ENCODE peak calls at places on chromosomes 12 and 14, in five cellular contexts. V is Peyer's patch, J is HCT116, E is H9, S is transverse colon. F is an unnamed sample. For H3K9me3, the result is how much of the 10 kb centered on the place peaks cover.

GRCh38 chr12:46218509-46219095 is 50.2 kb downstream of the SLC38A1 start:
- DNase-seq in S (peak), V (no peak), E (no peak), J (no peak), F (no peak)

GRCh38 chr12:92899388-92900001 is 29.6 kb downstream of the EEA1 start:
- DNase-seq in V (peak), J (peak), S (peak), E (no peak), F (peak)

GRCh38 chr14:22838631-22839041 is 2.3 kb downstream of the MMP14 start:
- DNase-seq in S (peak), V (no peak), J (no peak), E (no peak), F (peak)

GRCh38 chr14:90301580-90302181 is 30.1 kb downstream of the NRDE2 start:
- DNase-seq in E (no peak), J (no peak), V (no peak), S (no peak), F (no peak)

GRCh38 chr14:23055621-23056256 is 1.6 kb downstream of the CDH24 start:
- DNase-seq in S (no peak), E (no peak), J (no peak), V (no peak), F (no peak)

GRCh38 chr12:87439990-87440827 is 589.0 kb downstream of the C12orf50 start:
- DNase-seq in E (no peak), S (peak), V (peak), J (peak), F (no peak)

GRCh38 chr12:127340381-127340780 is 926.6 kb upstream of the TMEM132C start:
- DNase-seq in J (no peak), V (no peak), S (no peak), E (no peak), F (no peak)

GRCh38 chr12:27521066-27521465 is 2.9 kb upstream of the PPFIBP1 start:
- DNase-seq in S (no peak), J (no peak), E (peak), V (peak), F (peak)

GRCh38 chr12:95766356-95767019 is 24.1 kb downstream of the NTN4 start:
- DNase-seq in J (no peak), S (no peak), E (no peak), V (no peak), F (peak)

GRCh38 chr14:23697689-23698088 is 61.5 kb downstream of the DHRS2 start:
- DNase-seq in V (no peak), E (no peak), J (no peak), S (no peak), F (no peak)

GRCh38 chr14:89027097-89027740 is 202.8 kb downstream of the TTC8 start:
- DNase-seq in E (peak), J (peak), S (peak), V (peak), F (peak)

GRCh38 chr12:96033549-96034389 is 1.6 kb downstream of the LTA4H start:
- DNase-seq in V (peak), S (peak), E (no peak), J (no peak), F (peak)

GRCh38 chr14:100880271-100881101 is 23.0 kb downstream of the RTL1 start:
- DNase-seq in J (no peak), V (no peak), S (no peak), E (no peak), F (no peak)

GRCh38 chr12:2138871-2139308 is 86.1 kb downstream of the CACNA1C start:
- DNase-seq in S (peak), J (no peak), V (peak), E (no peak), F (no peak)

GRCh38 chr14:100307215-100308111 is 1.2 kb upstream of the SLC25A29 start:
- DNase-seq in V (peak), S (peak), J (no peak), E (no peak), F (no peak)

GRCh38 chr14:89924224-89924623 is 30.3 kb downstream of the EFCAB11 start:
- DNase-seq in V (no peak), E (no peak), S (no peak), J (no peak), F (no peak)

GRCh38 chr12:113936460-113936859 is 29.7 kb downstream of the RBM19 start:
- DNase-seq in J (no peak), S (no peak), V (no peak), E (no peak), F (no peak)

GRCh38 chr12:125005652-125006051 is 12.2 kb downstream of the BRI3BP start:
- DNase-seq in J (no peak), E (no peak), V (no peak), S (no peak), F (no peak)

GRCh38 chr14:49050836-49051235 is 535.3 kb downstream of the RPS29 start:
- DNase-seq in S (no peak), J (no peak), E (no peak), V (no peak), F (no peak)

GRCh38 chr12:52139579-52140062 is 52.2 kb downstream of the KRT80 start:
- DNase-seq in E (peak), S (peak), V (peak), J (no peak), F (no peak)

GRCh38 chr14:51157012-51157411 is 62.1 kb upstream of the TRIM9 start:
- DNase-seq in V (no peak), J (peak), S (no peak), E (no peak), F (peak)

GRCh38 chr14:58491593-58491992 is 64.1 kb downstream of the KIAA0586 start:
- DNase-seq in S (no peak), V (no peak), E (no peak), J (no peak), F (no peak)
- H3K27ac ChIP-seq in S (no peak), V (no peak), E (no peak), J (no peak), F (no peak)

GRCh38 chr14:105844810-105845724 is 318.7 kb downstream of the TMEM121 start:
- DNase-seq in E (peak), V (no peak), J (no peak), S (no peak), F (peak)

GRCh38 chr14:105848570-105848969 is 322.2 kb downstream of the TMEM121 start:
- DNase-seq in J (no peak), V (no peak), E (no peak), S (no peak), F (no peak)

GRCh38 chr14:105846312-105846711 is 319.9 kb downstream of the TMEM121 start:
- DNase-seq in J (no peak), S (no peak), E (no peak), V (no peak), F (no peak)

GRCh38 chr14:105845725-105846309 is 319.4 kb downstream of the TMEM121 start:
- DNase-seq in E (no peak), V (no peak), J (no peak), S (no peak), F (no peak)

DNA sequence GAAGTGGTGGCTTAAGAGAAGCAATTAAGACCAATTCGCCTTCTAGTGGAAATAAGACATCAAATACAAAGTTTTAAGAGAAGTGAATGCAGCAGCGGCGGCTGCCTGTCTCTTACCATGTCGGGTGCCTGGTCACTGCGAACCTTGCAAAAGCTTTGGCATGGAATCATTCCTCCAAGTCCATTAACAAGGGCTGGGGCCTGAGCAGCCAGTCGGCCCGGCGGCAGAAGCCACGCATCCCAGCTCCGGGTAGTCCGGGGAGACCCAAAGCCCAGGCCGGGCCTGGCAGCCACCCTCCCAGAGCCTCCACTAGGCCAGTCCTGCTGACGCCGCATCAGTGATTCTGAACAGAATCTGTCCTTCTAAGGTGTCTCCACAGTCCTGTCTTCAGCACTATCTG is 321.0 kb downstream of the TMEM121 start:
- DNase-seq in S (no peak), J (no peak), V (no peak), E (no peak), F (no peak)
- H3K9me3 ChIP-seq in S (under half), J (under half), V (under half), E (half or more), F (under half)

GRCh38 chr12:6469092-6469491 is 1.4 kb downstream of the VAMP1 start:
- DNase-seq in E (no peak), V (no peak), S (no peak), J (no peak), F (no peak)
- H3K27ac ChIP-seq in E (no peak), V (no peak), S (peak), J (no peak), F (no peak)

GRCh38 chr12:37546901-37547475 is 769.6 kb upstream of the ALG10B start:
- DNase-seq in J (no peak), S (no peak), V (no peak), E (no peak), F (no peak)

GRCh38 chr12:37546206-37546605 is 770.4 kb upstream of the ALG10B start:
- DNase-seq in J (no peak), S (no peak), E (no peak), V (no peak), F (no peak)

GRCh38 chr12:37548266-37548805 is 768.2 kb upstream of the ALG10B start:
- DNase-seq in V (no peak), E (no peak), J (no peak), S (no peak), F (no peak)

GRCh38 chr12:37545759-37546158 is 770.8 kb upstream of the ALG10B start:
- DNase-seq in V (no peak), J (no peak), S (no peak), E (no peak), F (no peak)

GRCh38 chr12:37547611-37548010 is 769.0 kb upstream of the ALG10B start:
- DNase-seq in V (no peak), S (no peak), J (no peak), E (no peak), F (no peak)
- H3K9me3 ChIP-seq in V (under half), S (under half), J (under half), E (half or more), F (under half)

DNA sequence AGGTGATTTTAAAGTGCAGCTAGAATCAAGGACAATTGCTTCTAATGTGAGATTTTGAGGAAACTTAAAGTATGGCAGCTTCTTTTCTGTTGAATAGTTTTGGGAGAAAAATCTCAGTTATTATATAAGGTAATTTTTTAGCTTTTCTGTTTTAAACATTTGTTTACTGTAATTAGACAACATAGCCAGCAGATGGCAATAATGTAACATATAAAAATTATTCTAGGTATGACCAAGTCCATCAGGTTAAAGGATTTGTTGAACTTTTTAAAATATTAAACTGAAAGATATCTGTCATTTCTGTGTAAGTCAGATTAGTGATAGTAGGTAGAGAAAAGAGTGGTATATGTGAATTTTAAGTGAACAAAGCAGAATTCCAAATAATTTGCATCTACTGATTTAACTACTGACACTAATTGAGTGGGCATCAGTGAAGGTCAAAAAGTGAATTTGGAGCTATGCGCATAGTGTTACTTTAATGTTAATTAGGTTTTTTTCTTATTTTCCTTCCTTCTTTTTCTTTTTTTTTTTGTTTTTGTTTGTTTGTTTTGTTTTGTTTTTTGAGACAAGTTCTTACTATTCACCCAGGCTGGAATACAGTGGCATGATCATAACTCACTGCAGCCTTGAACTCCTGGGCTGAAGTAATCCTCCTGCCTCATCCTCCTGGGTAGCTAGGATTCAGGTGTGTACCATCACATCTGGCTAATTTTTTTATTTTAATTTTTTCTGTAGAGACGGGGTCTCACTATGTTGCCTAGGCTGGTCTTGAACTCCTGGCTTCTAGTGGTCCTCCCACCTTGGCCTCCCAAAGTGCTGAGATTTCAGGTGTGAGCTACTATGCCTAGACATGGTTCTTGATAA is 18.6 kb downstream of the PRORP start:
- DNase-seq in J (no peak), E (no peak), S (no peak), V (no peak), F (peak)
- H3K27ac ChIP-seq in J (no peak), E (no peak), S (no peak), V (no peak), F (no peak)

GRCh38 chr14:27075503-27075902 is 477.7 kb upstream of the NOVA1 start:
- DNase-seq in V (no peak), E (no peak), S (no peak), J (no peak), F (no peak)
- H3K9me3 ChIP-seq in V (under half), E (under half), S (under half), J (under half), F (under half)

GRCh38 chr12:75715682-75716081 is 204.3 kb upstream of the KRR1 start:
- DNase-seq in S (no peak), V (no peak), E (no peak), J (no peak), F (no peak)
- H3K27ac ChIP-seq in S (no peak), V (no peak), E (no peak), J (peak), F (no peak)

DNA sequence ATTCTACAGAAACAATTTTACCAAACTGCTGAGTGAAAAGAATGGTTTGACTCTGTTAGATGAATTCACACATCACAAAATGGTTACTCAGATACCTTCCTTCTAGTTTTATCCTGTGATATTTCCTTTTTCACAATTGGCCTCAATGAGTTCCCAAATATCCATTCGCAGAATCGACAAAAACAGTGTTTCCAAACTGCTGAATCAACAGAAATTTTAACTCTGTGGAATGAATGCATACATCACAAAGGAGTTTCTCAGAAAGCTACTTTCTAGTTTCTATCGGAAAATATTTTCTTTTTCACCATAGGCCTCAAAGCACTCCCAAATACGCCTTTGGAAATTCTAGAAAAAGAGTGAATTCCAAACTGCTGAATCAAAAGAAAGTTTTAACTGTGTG is 525.0 kb downstream of the ALG10 start:
- DNase-seq in S (no peak), E (no peak), V (no peak), J (no peak), F (no peak)
- H3K9me3 ChIP-seq in S (half or more), E (half or more), V (half or more), J (under half), F (under half)

GRCh38 chr14:102817942-102818940 is 41.0 kb downstream of the TRAF3 start:
- DNase-seq in S (no peak), J (no peak), V (no peak), E (no peak), F (no peak)

GRCh38 chr14:102821252-102821651 is 44.0 kb downstream of the TRAF3 start:
- DNase-seq in J (no peak), E (no peak), V (no peak), S (no peak), F (no peak)

GRCh38 chr14:102819790-102820330 is 42.6 kb downstream of the TRAF3 start:
- DNase-seq in J (no peak), S (no peak), E (no peak), V (no peak), F (no peak)

GRCh38 chr14:102817318-102817717 is 40.1 kb downstream of the TRAF3 start:
- DNase-seq in E (no peak), J (no peak), V (no peak), S (no peak), F (no peak)

GRCh38 chr14:102819176-102819628 is 42.0 kb downstream of the TRAF3 start:
- DNase-seq in S (peak), E (no peak), J (no peak), V (peak), F (no peak)
- H3K27ac ChIP-seq in S (peak), E (no peak), J (no peak), V (peak), F (no peak)